ENCODE peak calls at places on chromosomes 11 and 22, in ten cellular contexts. One of them, this sample, is unnamed.

GRCh38 chr22:23801238-23801821 is 14.6 kb downstream of the SMARCB1 start:
- DNase-seq in activated T-cell treated with anti-CD3 and anti-CD28 coated beads for 1 hour: no peak
- DNase-seq in GM03348: no peak
- DNase-seq in colonic mucosa: no peak
- DNase-seq in NCI-H2081: no peak
- DNase-seq in RKO: no peak
- DNase-seq in astrocyte of the spinal cord: no peak
- DNase-seq in body of pancreas: no peak
- DNase-seq in immature natural killer cell: no peak
- DNase-seq in Daoy: no peak
- DNase-seq in this sample: no peak

GRCh38 chr11:12102588-12103410 is 7.6 kb upstream of the MICAL2 start:
- DNase-seq in activated T-cell treated with anti-CD3 and anti-CD28 coated beads for 1 hour: no peak
- DNase-seq in GM03348: no peak
- DNase-seq in colonic mucosa: no peak
- DNase-seq in NCI-H2081: no peak
- DNase-seq in RKO: no peak
- DNase-seq in astrocyte of the spinal cord: no peak
- DNase-seq in body of pancreas: no peak
- DNase-seq in immature natural killer cell: no peak
- DNase-seq in Daoy: no peak
- DNase-seq in this sample: peak; percentile 26

GRCh38 chr11:12845739-12846358 is 163.3 kb upstream of the RASSF10 start:
- DNase-seq in activated T-cell treated with anti-CD3 and anti-CD28 coated beads for 1 hour: no peak
- DNase-seq in GM03348: peak; percentile 41
- DNase-seq in colonic mucosa: peak; percentile 74
- DNase-seq in NCI-H2081: peak; percentile 96
- DNase-seq in RKO: no peak
- DNase-seq in astrocyte of the spinal cord: peak; percentile 73
- DNase-seq in body of pancreas: peak; percentile 89
- DNase-seq in immature natural killer cell: no peak
- DNase-seq in Daoy: peak; percentile 17
- DNase-seq in this sample: peak; percentile 76

GRCh38 chr11:119316017-119316728 is 757 bp downstream of the MCAM start:
- DNase-seq in activated T-cell treated with anti-CD3 and anti-CD28 coated beads for 1 hour: no peak
- DNase-seq in GM03348: no peak
- DNase-seq in colonic mucosa: no peak
- DNase-seq in NCI-H2081: peak; percentile 70
- DNase-seq in RKO: no peak
- DNase-seq in astrocyte of the spinal cord: peak; percentile 31
- DNase-seq in body of pancreas: peak; percentile 55
- DNase-seq in immature natural killer cell: no peak
- DNase-seq in Daoy: peak; percentile 54
- DNase-seq in this sample: peak; percentile 52

GRCh38 chr22:41361716-41362310 is 19.9 kb upstream of the TEF start:
- DNase-seq in activated T-cell treated with anti-CD3 and anti-CD28 coated beads for 1 hour: no peak
- DNase-seq in GM03348: no peak
- DNase-seq in colonic mucosa: no peak
- DNase-seq in NCI-H2081: no peak
- DNase-seq in RKO: peak; percentile 74
- DNase-seq in astrocyte of the spinal cord: peak; percentile 9
- DNase-seq in body of pancreas: no peak
- DNase-seq in immature natural killer cell: no peak
- DNase-seq in Daoy: peak; percentile 54
- DNase-seq in this sample: no peak

GRCh38 chr11:102367364-102367763 is 20.4 kb downstream of the BIRC2 start:
- DNase-seq in activated T-cell treated with anti-CD3 and anti-CD28 coated beads for 1 hour: no peak
- DNase-seq in GM03348: peak; percentile 16
- DNase-seq in colonic mucosa: no peak
- DNase-seq in NCI-H2081: no peak
- DNase-seq in RKO: no peak
- DNase-seq in astrocyte of the spinal cord: peak; percentile 16
- DNase-seq in body of pancreas: no peak
- DNase-seq in immature natural killer cell: no peak
- DNase-seq in Daoy: no peak
- DNase-seq in this sample: peak; percentile 40

GRCh38 chr22:29912605-29913398 is 29.8 kb downstream of the MTMR3 start:
- DNase-seq in activated T-cell treated with anti-CD3 and anti-CD28 coated beads for 1 hour: no peak
- DNase-seq in GM03348: peak; percentile 76
- DNase-seq in colonic mucosa: no peak
- DNase-seq in NCI-H2081: no peak
- DNase-seq in RKO: no peak
- DNase-seq in astrocyte of the spinal cord: peak; percentile 92
- DNase-seq in body of pancreas: no peak
- DNase-seq in immature natural killer cell: no peak
- DNase-seq in Daoy: peak; percentile 72
- DNase-seq in this sample: no peak

GRCh38 chr11:47899801-47900200 is 51.7 kb upstream of the NUP160 start:
- DNase-seq in activated T-cell treated with anti-CD3 and anti-CD28 coated beads for 1 hour: no peak
- DNase-seq in GM03348: no peak
- DNase-seq in colonic mucosa: no peak
- DNase-seq in NCI-H2081: no peak
- DNase-seq in RKO: no peak
- DNase-seq in astrocyte of the spinal cord: no peak
- DNase-seq in body of pancreas: no peak
- DNase-seq in immature natural killer cell: peak; percentile 3
- DNase-seq in Daoy: no peak
- DNase-seq in this sample: no peak

GRCh38 chr11:47284151-47284550 is 14.2 kb downstream of the MADD start:
- DNase-seq in activated T-cell treated with anti-CD3 and anti-CD28 coated beads for 1 hour: no peak
- DNase-seq in GM03348: no peak
- DNase-seq in colonic mucosa: no peak
- DNase-seq in NCI-H2081: no peak
- DNase-seq in RKO: no peak
- DNase-seq in astrocyte of the spinal cord: no peak
- DNase-seq in body of pancreas: no peak
- DNase-seq in immature natural killer cell: no peak
- DNase-seq in Daoy: no peak
- DNase-seq in this sample: no peak

GRCh38 chr11:72141066-72141465 is 5.5 kb downstream of the FOLR3 start:
- DNase-seq in activated T-cell treated with anti-CD3 and anti-CD28 coated beads for 1 hour: no peak
- DNase-seq in GM03348: peak; percentile 83
- DNase-seq in colonic mucosa: no peak
- DNase-seq in NCI-H2081: no peak
- DNase-seq in RKO: peak; percentile 48
- DNase-seq in astrocyte of the spinal cord: peak; percentile 91
- DNase-seq in body of pancreas: no peak
- DNase-seq in immature natural killer cell: no peak
- DNase-seq in Daoy: peak; percentile 85
- DNase-seq in this sample: peak; percentile 60

GRCh38 chr22:20567993-20568417 is 60.6 kb downstream of the MED15 start:
- DNase-seq in activated T-cell treated with anti-CD3 and anti-CD28 coated beads for 1 hour: no peak
- DNase-seq in GM03348: peak; percentile 65
- DNase-seq in colonic mucosa: no peak
- DNase-seq in NCI-H2081: no peak
- DNase-seq in RKO: peak; percentile 36
- DNase-seq in astrocyte of the spinal cord: peak; percentile 47
- DNase-seq in body of pancreas: no peak
- DNase-seq in immature natural killer cell: no peak
- DNase-seq in Daoy: no peak
- DNase-seq in this sample: peak; percentile 61